ENCODE peak calls at places on chromosome 6, in four cellular contexts. H is HFF-Myc, E is Peyer's patch, D is epithelial cell of proximal tubule. O is an unnamed sample.

GRCh38 chr6:13528777-13529343 is 41.5 kb upstream of the GFOD1 start:
- DNase-seq in H (no peak), E (no peak), D (no peak), O (no peak)

GRCh38 chr6:17281100-17281496 is at the start of gene RBM24:
- DNase-seq in H (no peak), E (peak), D (no peak), O (peak)

GRCh38 chr6:52416629-52417151 is 3.5 kb upstream of the EFHC1 start:
- DNase-seq in H (peak), E (no peak), D (no peak), O (peak)

GRCh38 chr6:22658934-22659333 is 89.6 kb downstream of the HDGFL1 start:
- DNase-seq in H (no peak), E (no peak), D (no peak), O (no peak)

GRCh38 chr6:90406142-90406794 is 109.6 kb upstream of the BACH2 start:
- DNase-seq in H (peak), E (no peak), D (no peak), O (no peak)

GRCh38 chr6:30888472-30889137 is 4.3 kb downstream of the DDR1 start:
- DNase-seq in H (no peak), E (peak), D (no peak), O (no peak)

GRCh38 chr6:11812439-11812838 is 33.8 kb upstream of the ADTRP start:
- DNase-seq in H (no peak), E (no peak), D (no peak), O (no peak)

GRCh38 chr6:30931959-30932645 is at the start of gene SFTA2:
- DNase-seq in H (no peak), E (no peak), D (no peak), O (peak)

GRCh38 chr6:53869964-53870363 is 75.2 kb downstream of the LRRC1 start:
- DNase-seq in H (no peak), E (no peak), D (peak), O (no peak)

GRCh38 chr6:147322299-147323162 is 118.3 kb downstream of the STXBP5 start:
- DNase-seq in H (no peak), E (no peak), D (no peak), O (no peak)

GRCh38 chr6:29647927-29648642 is 8.8 kb upstream of the MOG start:
- DNase-seq in H (peak), E (no peak), D (no peak), O (peak)

GRCh38 chr6:28443112-28443773 is at the start of gene ZSCAN23:
- DNase-seq in H (peak), E (peak), D (peak), O (peak)

GRCh38 chr6:46191961-46192360 is 21.2 kb upstream of the ENPP5 start:
- DNase-seq in H (peak), E (no peak), D (peak), O (no peak)

GRCh38 chr6:84065718-84066290 is 32.2 kb downstream of the MRAP2 start:
- DNase-seq in H (no peak), E (no peak), D (no peak), O (no peak)

GRCh38 chr6:136326038-136326561 is 36.5 kb upstream of the BCLAF1 start:
- DNase-seq in H (no peak), E (no peak), D (peak), O (no peak)

GRCh38 chr6:98657764-98658163 is 176.6 kb upstream of the POU3F2 start:
- DNase-seq in H (peak), E (no peak), D (peak), O (peak)

GRCh38 chr6:51660767-51661166 is 426.6 kb downstream of the PKHD1 start:
- DNase-seq in H (no peak), E (no peak), D (no peak), O (no peak)

GRCh38 chr6:112216699-112217551 is 37.4 kb downstream of the LAMA4 start:
- DNase-seq in H (no peak), E (no peak), D (no peak), O (peak)

GRCh38 chr6:28567506-28567905 is 41.8 kb downstream of the GPX5 start:
- DNase-seq in H (no peak), E (no peak), D (no peak), O (no peak)

GRCh38 chr6:47633141-47633540 is 65.2 kb upstream of the ADGRF4 start:
- DNase-seq in H (no peak), E (no peak), D (no peak), O (no peak)

GRCh38 chr6:47083586-47084047 is 41.5 kb upstream of the ADGRF1 start:
- DNase-seq in H (peak), E (peak), D (peak), O (peak)

GRCh38 chr6:11276228-11276627 is 43.8 kb upstream of the NEDD9 start:
- DNase-seq in H (no peak), E (no peak), D (no peak), O (no peak)

GRCh38 chr6:148472495-148473105 is 130.0 kb downstream of the SASH1 start:
- DNase-seq in H (no peak), E (no peak), D (no peak), O (no peak)

GRCh38 chr6:84220809-84221409 is 6.5 kb downstream of the CEP162 start:
- DNase-seq in H (peak), E (no peak), D (no peak), O (no peak)

GRCh38 chr6:166937716-166938115 is 18.6 kb downstream of the RNASET2 start:
- DNase-seq in H (no peak), E (no peak), D (no peak), O (no peak)

GRCh38 chr6:152696543-152696942 is 1.2 kb upstream of the MYCT1 start:
- DNase-seq in H (no peak), E (no peak), D (no peak), O (no peak)

GRCh38 chr6:144633886-144634285 is 348.8 kb downstream of the UTRN start:
- DNase-seq in H (no peak), E (no peak), D (no peak), O (no peak)

GRCh38 chr6:14022673-14023072 is 94.9 kb upstream of the CD83 start:
- DNase-seq in H (no peak), E (no peak), D (no peak), O (no peak)

GRCh38 chr6:97841763-97842162 is 558.7 kb upstream of the MMS22L start:
- DNase-seq in H (peak), E (no peak), D (no peak), O (no peak)

GRCh38 chr6:130997061-130997753 is 65.8 kb downstream of the EPB41L2 start:
- DNase-seq in H (no peak), E (no peak), D (no peak), O (no peak)

GRCh38 chr6:44000164-44000842 is 126.9 kb downstream of the MRPL14 start:
- DNase-seq in H (no peak), E (peak), D (no peak), O (peak)

GRCh38 chr6:135191508-135192255 is 10.6 kb downstream of the MYB start:
- DNase-seq in H (no peak), E (no peak), D (no peak), O (no peak)

DNA sequence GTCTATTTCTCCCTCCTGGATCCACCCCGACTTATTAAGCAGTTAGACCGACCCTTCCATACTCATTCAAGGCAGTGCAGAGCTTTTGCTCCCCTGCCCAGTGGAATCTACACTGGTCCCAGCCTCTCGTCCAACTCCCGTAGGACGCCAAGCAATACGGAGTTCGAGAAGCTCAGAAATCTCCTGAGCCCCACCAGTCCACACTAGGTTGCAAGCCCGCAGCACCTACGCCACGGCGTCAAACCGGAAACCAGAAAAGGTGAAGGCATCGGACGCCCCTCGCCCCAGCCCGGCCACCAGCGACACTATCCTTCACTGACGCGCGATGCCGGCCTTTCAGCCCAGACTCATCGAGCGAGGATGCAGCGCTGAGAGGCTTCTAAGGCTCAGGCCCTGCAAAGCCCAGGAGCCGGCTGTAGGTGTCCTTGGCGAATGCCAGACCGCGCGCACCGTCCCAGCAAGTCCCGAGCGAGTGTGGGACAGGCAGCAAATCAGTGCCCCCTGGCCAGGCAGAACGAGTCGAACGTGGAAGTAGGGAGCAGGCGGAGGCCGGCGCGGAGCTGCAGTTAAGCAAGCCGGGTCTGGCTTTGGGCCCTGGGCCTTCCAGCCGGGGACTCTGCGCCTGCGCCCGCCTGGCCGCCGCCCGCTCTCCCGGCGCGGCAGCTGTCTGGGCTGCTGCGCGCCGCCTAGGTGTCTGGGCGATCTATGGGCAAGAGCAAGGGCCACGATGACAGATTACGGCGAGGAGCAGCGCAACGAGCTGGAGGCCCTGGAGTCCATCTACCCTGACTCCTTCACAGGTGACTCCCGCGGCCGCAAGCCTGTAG is at the start of gene RWDD1:
- DNase-seq in H (peak), E (peak), D (peak), O (peak)
- TF ChIP-seq CTCF in H (no peak), E (peak), D (no peak), O (no peak)

DNA sequence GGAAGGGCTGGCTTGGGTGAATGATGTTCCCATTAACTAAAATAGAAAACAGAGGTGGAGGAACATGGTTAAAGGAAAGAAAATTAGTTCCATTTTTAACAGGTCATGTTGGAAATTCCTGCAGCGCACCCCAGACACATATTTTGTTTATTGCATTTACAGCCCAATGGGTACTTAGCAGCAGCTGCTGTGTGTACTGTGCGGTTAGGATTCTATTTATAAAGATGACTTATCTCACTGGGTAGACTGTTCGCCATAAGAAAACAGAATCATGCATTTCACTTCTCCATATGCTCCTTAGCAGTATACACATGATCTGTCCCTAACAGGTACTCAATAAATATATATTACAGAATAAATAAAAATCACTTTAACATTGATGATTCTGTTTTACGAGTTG is 135.8 kb downstream of the SLC35F1 start:
- DNase-seq in H (no peak), E (no peak), D (no peak), O (no peak)
- TF ChIP-seq CTCF in H (no peak), E (no peak), D (no peak), O (no peak)

DNA sequence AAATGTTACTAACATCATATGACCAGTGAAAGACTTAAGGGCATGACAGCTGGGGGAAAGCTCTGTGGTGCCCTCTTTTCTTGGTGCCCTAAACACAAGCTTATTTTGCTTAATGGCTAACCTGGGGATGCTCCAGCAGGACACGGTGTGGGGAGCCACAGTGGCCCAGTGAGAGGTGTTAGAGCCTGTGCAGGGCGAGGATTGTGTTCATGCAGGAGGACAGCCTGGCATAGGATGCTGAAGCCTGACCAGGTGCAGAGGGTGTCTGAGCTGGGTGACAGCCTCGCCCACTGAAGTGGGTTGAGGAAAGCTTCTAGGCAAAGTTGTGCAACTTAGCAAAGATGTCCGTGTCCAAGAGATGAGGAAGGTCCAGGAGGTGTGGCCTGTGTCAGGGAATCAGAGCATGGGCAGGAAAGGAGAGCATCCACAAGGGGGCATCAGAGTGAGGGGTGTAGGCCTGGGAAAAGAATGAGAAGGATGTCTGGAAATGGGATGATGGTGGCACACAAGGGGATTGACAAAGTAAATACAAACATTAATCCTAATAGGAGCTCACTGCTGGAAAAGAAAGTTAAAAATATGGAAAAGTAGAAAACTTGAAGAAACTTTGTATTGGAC is 33.9 kb downstream of the SLC17A4 start:
- DNase-seq in H (peak), E (peak), D (no peak), O (peak)
- TF ChIP-seq CTCF in H (peak), E (peak), D (peak), O (peak)

DNA sequence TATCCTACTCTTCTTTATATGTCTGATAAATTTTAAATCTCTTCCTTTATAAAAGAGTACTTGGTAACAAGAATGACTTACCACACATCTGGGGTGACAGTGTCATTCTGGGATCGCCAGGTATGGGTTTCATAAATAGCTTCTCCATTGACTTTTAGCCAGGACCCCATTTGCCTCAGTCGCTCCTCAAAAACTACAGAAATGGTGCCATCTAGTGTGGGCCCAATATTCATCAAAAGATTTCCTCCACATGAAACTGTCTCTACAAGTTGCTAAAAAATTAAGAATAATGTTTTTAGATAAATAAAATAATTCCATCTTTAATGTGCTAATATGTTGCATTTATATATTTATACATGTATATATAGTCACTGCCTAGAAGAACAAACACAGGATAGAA is 9.7 kb downstream of the FUCA2 start:
- DNase-seq in H (no peak), E (no peak), D (no peak), O (no peak)
- TF ChIP-seq CTCF in H (no peak), E (no peak), D (peak), O (no peak)

O was measured in Calu3.